ENCODE peak calls at places on chromosomes 4 and X, in nine cellular contexts. O is activated naive CD4-positive, alpha-beta T cell treated with Interleukin-2 at 50 U/mL for 16 hours; R is H54; K is pons; H is CD4-positive, alpha-beta T cell; U is NCI-H1105; P is SW480; Z is HTR-8/SVneo; X is activated T-cell treated with anti-CD3 and anti-CD28 coated beads, Interleukin-2, amount 50 U/mL, for 72 hours. A is an unnamed sample.
A peak's percentile ranks its signal among the peaks of the same experiment; 100 is the strongest.

GRCh38 chr4:85127653-85128052 is 161.2 kb upstream of the WDFY3 start:
- DNase-seq in P (peak; percentile 37), H (no peak), K (no peak), Z (peak; percentile 7), U (no peak), R (peak; percentile 42), O (no peak), X (no peak), A (peak; percentile 71)

GRCh38 chr4:48400416-48400815 is 59.1 kb downstream of the SLAIN2 start:
- DNase-seq in U (no peak), P (no peak), O (no peak), Z (no peak), H (no peak), K (no peak), X (no peak), R (no peak), A (no peak)

GRCh38 chr4:143300860-143301259 is 35.8 kb upstream of the GAB1 start:
- DNase-seq in H (no peak), U (no peak), K (no peak), O (no peak), P (no peak), X (no peak), R (no peak), Z (no peak), A (no peak)

GRCh38 chr4:38050560-38051350 is 90.6 kb downstream of the PTTG2 start:
- DNase-seq in P (no peak), H (no peak), Z (no peak), X (no peak), K (no peak), U (no peak), R (no peak), O (no peak), A (no peak)

GRCh38 chr4:100109921-100110320 is 80.3 kb downstream of the DDIT4L start:
- DNase-seq in O (no peak), R (no peak), U (no peak), X (no peak), H (no peak), Z (no peak), K (no peak), P (no peak), A (no peak)

GRCh38 chr4:41362647-41363383 is 106.1 kb downstream of the UCHL1 start:
- DNase-seq in U (no peak), O (no peak), K (peak; percentile 61), X (no peak), Z (no peak), P (no peak), H (no peak), R (no peak), A (peak; percentile 77)

GRCh38 chrX:103779156-103779555 is 2.5 kb downstream of the PLP1 start:
- DNase-seq in K (peak; percentile 46), X (no peak), P (no peak), O (no peak), U (peak; percentile 68), H (no peak), R (no peak), Z (no peak), A (no peak)

GRCh38 chr4:173990879-173991231 is 292.6 kb downstream of the FBXO8 start:
- DNase-seq in O (no peak), K (no peak), X (no peak), U (no peak), H (no peak), Z (no peak), R (no peak), P (no peak), A (no peak)

GRCh38 chr4:20368926-20369325 is 117.2 kb downstream of the SLIT2 start:
- DNase-seq in K (no peak), O (no peak), U (no peak), R (no peak), Z (no peak), P (no peak), X (no peak), H (no peak), A (no peak)

GRCh38 chr4:22460266-22460665 is 55.6 kb downstream of the ADGRA3 start:
- DNase-seq in Z (no peak), U (no peak), K (no peak), X (no peak), P (no peak), R (no peak), H (no peak), O (no peak), A (no peak)

GRCh38 chrX:47232803-47233332 is at the start of gene USP11:
- DNase-seq in X (peak; percentile 49), K (no peak), R (no peak), U (peak; percentile 58), O (peak; percentile 36), H (peak; percentile 40), P (peak; percentile 72), Z (peak; percentile 46), A (peak; percentile 79)

GRCh38 chr4:53605783-53606182 is 14.5 kb upstream of the LNX1 start:
- DNase-seq in U (no peak), X (no peak), O (no peak), H (no peak), Z (no peak), P (no peak), K (no peak), R (no peak), A (no peak)

GRCh38 chr4:148214529-148215166 is 227.6 kb downstream of the NR3C2 start:
- DNase-seq in U (no peak), H (no peak), Z (no peak), X (no peak), O (no peak), R (no peak), K (peak; percentile 45), P (no peak), A (no peak)

A was measured in H7.